ENCODE peak calls at places on chromosomes 3 and 15, in five cellular contexts. One of them, this sample, is unnamed.

GRCh38 chr15:65942436-65942835 is 73.1 kb downstream of the RAB11A start:
- DNase-seq in SK-N-SH: peak
- DNase-seq in IMR-90: no peak
- DNase-seq in fibroblast of villous mesenchyme: no peak
- DNase-seq in nephron progenitor cell: no peak
- DNase-seq in this sample: no peak

GRCh38 chr3:30340500-30340899 is 265.9 kb upstream of the TGFBR2 start:
- DNase-seq in nephron progenitor cell: no peak
- DNase-seq in SK-N-SH: no peak
- DNase-seq in IMR-90: no peak
- DNase-seq in fibroblast of villous mesenchyme: no peak
- DNase-seq in this sample: no peak

GRCh38 chr3:132283440-132283839 is 33.8 kb upstream of the ACP3 start:
- DNase-seq in fibroblast of villous mesenchyme: peak
- DNase-seq in nephron progenitor cell: no peak
- DNase-seq in IMR-90: no peak
- DNase-seq in SK-N-SH: no peak
- DNase-seq in this sample: peak

GRCh38 chr3:29789686-29790085 is 508.8 kb downstream of the RBMS3 start:
- DNase-seq in IMR-90: peak
- DNase-seq in nephron progenitor cell: no peak
- DNase-seq in fibroblast of villous mesenchyme: peak
- DNase-seq in SK-N-SH: peak
- DNase-seq in this sample: no peak

GRCh38 chr3:32569540-32570425 is 875 bp downstream of the DYNC1LI1 start:
- DNase-seq in IMR-90: peak
- DNase-seq in fibroblast of villous mesenchyme: peak
- DNase-seq in nephron progenitor cell: peak
- DNase-seq in SK-N-SH: peak
- DNase-seq in this sample: peak

GRCh38 chr3:42701371-42702065 is 1.1 kb downstream of the HHATL start:
- DNase-seq in SK-N-SH: peak
- DNase-seq in nephron progenitor cell: peak
- DNase-seq in IMR-90: no peak
- DNase-seq in fibroblast of villous mesenchyme: peak
- DNase-seq in this sample: peak

GRCh38 chr3:55859305-55859704 is 372.2 kb upstream of the WNT5A start:
- DNase-seq in SK-N-SH: peak
- DNase-seq in fibroblast of villous mesenchyme: no peak
- DNase-seq in nephron progenitor cell: no peak
- DNase-seq in IMR-90: no peak
- DNase-seq in this sample: no peak

GRCh38 chr15:44075535-44075934 is 119.5 kb downstream of the FRMD5 start:
- DNase-seq in fibroblast of villous mesenchyme: no peak
- DNase-seq in IMR-90: no peak
- DNase-seq in SK-N-SH: no peak
- DNase-seq in nephron progenitor cell: no peak
- DNase-seq in this sample: no peak

GRCh38 chr3:193016437-193016887 is 98.8 kb upstream of the MB21D2 start:
- DNase-seq in SK-N-SH: no peak
- DNase-seq in fibroblast of villous mesenchyme: no peak
- DNase-seq in nephron progenitor cell: no peak
- DNase-seq in IMR-90: no peak
- DNase-seq in this sample: no peak

GRCh38 chr15:78715930-78716329 is 74.9 kb upstream of the CHRNB4 start:
- DNase-seq in IMR-90: peak
- DNase-seq in nephron progenitor cell: no peak
- DNase-seq in fibroblast of villous mesenchyme: no peak
- DNase-seq in SK-N-SH: no peak
- DNase-seq in this sample: no peak

GRCh38 chr3:34842706-34843478 is 796.4 kb upstream of the ARPP21 start:
- DNase-seq in IMR-90: no peak
- DNase-seq in nephron progenitor cell: no peak
- DNase-seq in SK-N-SH: no peak
- DNase-seq in fibroblast of villous mesenchyme: no peak
- DNase-seq in this sample: no peak

GRCh38 chr15:31339558-31339895 is 12.9 kb downstream of the KLF13 start:
- DNase-seq in SK-N-SH: no peak
- DNase-seq in fibroblast of villous mesenchyme: no peak
- DNase-seq in IMR-90: no peak
- DNase-seq in nephron progenitor cell: no peak
- DNase-seq in this sample: no peak

GRCh38 chr15:31341501-31342195 is 15.0 kb downstream of the KLF13 start:
- DNase-seq in fibroblast of villous mesenchyme: no peak
- DNase-seq in nephron progenitor cell: no peak
- DNase-seq in SK-N-SH: no peak
- DNase-seq in IMR-90: no peak
- DNase-seq in this sample: no peak

GRCh38 chr15:31341036-31341435 is 14.4 kb downstream of the KLF13 start:
- DNase-seq in SK-N-SH: no peak
- DNase-seq in nephron progenitor cell: no peak
- DNase-seq in fibroblast of villous mesenchyme: no peak
- DNase-seq in IMR-90: no peak
- DNase-seq in this sample: no peak

GRCh38 chr15:31340047-31340446 is 13.4 kb downstream of the KLF13 start:
- DNase-seq in nephron progenitor cell: no peak
- DNase-seq in SK-N-SH: no peak
- DNase-seq in IMR-90: no peak
- DNase-seq in fibroblast of villous mesenchyme: no peak
- DNase-seq in this sample: no peak

DNA sequence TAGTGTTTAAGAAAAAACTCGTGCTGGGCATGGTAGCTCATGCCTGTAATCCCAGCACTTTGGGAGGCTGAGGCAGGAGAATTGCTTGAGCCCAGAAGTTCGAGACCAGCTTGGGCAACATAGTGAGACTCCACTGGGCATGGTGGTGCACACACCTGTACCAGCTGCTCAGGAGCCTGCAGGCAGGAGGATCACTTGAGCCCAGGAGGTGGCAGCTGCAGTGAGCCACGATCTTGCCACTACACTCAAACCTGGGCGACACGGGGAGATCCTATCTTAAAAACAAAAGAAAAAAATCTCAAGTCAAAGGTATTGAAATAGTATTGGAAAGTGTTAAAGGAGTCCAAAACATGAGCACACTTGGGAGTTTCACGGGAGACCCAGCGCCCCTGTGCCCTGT is 14.0 kb downstream of the KLF13 start:
- DNase-seq in IMR-90: no peak
- DNase-seq in SK-N-SH: no peak
- DNase-seq in nephron progenitor cell: no peak
- DNase-seq in fibroblast of villous mesenchyme: no peak
- DNase-seq in this sample: no peak
- TF ChIP-seq CTCF in IMR-90: no peak
- TF ChIP-seq CTCF in SK-N-SH: no peak
- TF ChIP-seq CTCF in nephron progenitor cell: no peak
- TF ChIP-seq CTCF in fibroblast of villous mesenchyme: no peak
- TF ChIP-seq CTCF in this sample: no peak

GRCh38 chr3:128590948-128591347 is 59.7 kb downstream of the RPN1 start:
- DNase-seq in SK-N-SH: no peak
- DNase-seq in IMR-90: no peak
- DNase-seq in fibroblast of villous mesenchyme: peak
- DNase-seq in nephron progenitor cell: no peak
- DNase-seq in this sample: no peak
- TF ChIP-seq CTCF in SK-N-SH: no peak
- TF ChIP-seq CTCF in IMR-90: peak
- TF ChIP-seq CTCF in fibroblast of villous mesenchyme: peak
- TF ChIP-seq CTCF in nephron progenitor cell: peak
- TF ChIP-seq CTCF in this sample: no peak

GRCh38 chr3:106332884-106333283 is 464.1 kb upstream of the CBLB start:
- DNase-seq in nephron progenitor cell: no peak
- DNase-seq in fibroblast of villous mesenchyme: no peak
- DNase-seq in IMR-90: peak
- DNase-seq in SK-N-SH: no peak
- DNase-seq in this sample: no peak
- TF ChIP-seq CTCF in nephron progenitor cell: no peak
- TF ChIP-seq CTCF in fibroblast of villous mesenchyme: no peak
- TF ChIP-seq CTCF in IMR-90: no peak
- TF ChIP-seq CTCF in SK-N-SH: no peak
- TF ChIP-seq CTCF in this sample: no peak

GRCh38 chr3:16357698-16358097 is 92.7 kb downstream of the OXNAD1 start:
- DNase-seq in fibroblast of villous mesenchyme: no peak
- DNase-seq in SK-N-SH: no peak
- DNase-seq in IMR-90: no peak
- DNase-seq in nephron progenitor cell: no peak
- DNase-seq in this sample: no peak
- TF ChIP-seq CTCF in fibroblast of villous mesenchyme: no peak
- TF ChIP-seq CTCF in SK-N-SH: no peak
- TF ChIP-seq CTCF in IMR-90: no peak
- TF ChIP-seq CTCF in nephron progenitor cell: no peak
- TF ChIP-seq CTCF in this sample: no peak

DNA sequence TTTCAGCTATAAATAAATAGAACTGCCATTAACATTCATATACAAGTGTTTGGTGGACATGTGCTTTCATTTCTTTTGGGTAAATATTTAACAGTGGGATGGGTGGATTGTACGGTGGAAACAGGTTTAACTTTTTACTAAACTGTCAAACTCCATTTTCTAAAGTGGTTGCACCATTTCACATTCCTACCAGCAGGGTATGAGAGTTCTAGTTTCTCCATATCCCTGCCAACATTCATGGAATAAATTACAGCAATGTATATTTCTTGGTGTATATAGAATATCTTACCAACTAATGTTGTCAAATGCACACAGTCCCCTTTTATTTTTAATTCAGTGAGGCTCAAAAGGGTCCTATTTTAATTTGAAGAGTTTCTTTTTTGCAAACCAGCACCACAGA is 71.3 kb upstream of the CTXND1 start:
- DNase-seq in fibroblast of villous mesenchyme: no peak
- DNase-seq in nephron progenitor cell: no peak
- DNase-seq in SK-N-SH: no peak
- DNase-seq in IMR-90: no peak
- DNase-seq in this sample: no peak
- TF ChIP-seq CTCF in fibroblast of villous mesenchyme: peak
- TF ChIP-seq CTCF in nephron progenitor cell: peak
- TF ChIP-seq CTCF in SK-N-SH: peak
- TF ChIP-seq CTCF in IMR-90: no peak
- TF ChIP-seq CTCF in this sample: no peak

This sample was measured in lung.